ENCODE peak calls at places on chromosomes 13 and 19, in five cellular contexts. One of them, this sample, is unnamed. For H3K4me1, the result is how much of the 10 kb centered on the place peaks cover.

GRCh38 chr13:38777347-38778107 is 90.7 kb downstream of the FREM2 start:
- DNase-seq in cardiac muscle cell: no peak
- DNase-seq in colonic mucosa: no peak
- DNase-seq in tibial nerve: no peak
- DNase-seq in GM23248: no peak
- DNase-seq in this sample: no peak

GRCh38 chr19:14091885-14092462 is 1.4 kb upstream of the SAMD1 start:
- DNase-seq in cardiac muscle cell: no peak
- DNase-seq in colonic mucosa: no peak
- DNase-seq in tibial nerve: no peak
- DNase-seq in GM23248: peak
- DNase-seq in this sample: no peak

GRCh38 chr13:111058796-111059506 is 56.2 kb upstream of the ARHGEF7 start:
- DNase-seq in cardiac muscle cell: no peak
- DNase-seq in colonic mucosa: no peak
- DNase-seq in tibial nerve: no peak
- DNase-seq in GM23248: peak
- DNase-seq in this sample: no peak

GRCh38 chr19:45498411-45499195 is at the start of gene PPM1N:
- DNase-seq in cardiac muscle cell: peak
- DNase-seq in colonic mucosa: peak
- DNase-seq in tibial nerve: no peak
- DNase-seq in GM23248: peak
- DNase-seq in this sample: no peak

GRCh38 chr19:46392252-46392801 is 21.0 kb downstream of the CCDC8 start:
- DNase-seq in cardiac muscle cell: peak
- DNase-seq in colonic mucosa: no peak
- DNase-seq in tibial nerve: no peak
- DNase-seq in GM23248: peak
- DNase-seq in this sample: no peak

GRCh38 chr19:11481777-11482383 is 1.0 kb upstream of the ELAVL3 start:
- DNase-seq in cardiac muscle cell: peak
- DNase-seq in colonic mucosa: peak
- DNase-seq in tibial nerve: peak
- DNase-seq in GM23248: peak
- DNase-seq in this sample: peak

GRCh38 chr19:13825489-13826475 is 30.5 kb downstream of the ZSWIM4 start:
- DNase-seq in cardiac muscle cell: no peak
- DNase-seq in colonic mucosa: no peak
- DNase-seq in tibial nerve: no peak
- DNase-seq in GM23248: peak
- DNase-seq in this sample: peak

GRCh38 chr13:29754486-29754806 is 96.0 kb downstream of the UBL3 start:
- DNase-seq in cardiac muscle cell: peak
- DNase-seq in colonic mucosa: no peak
- DNase-seq in tibial nerve: no peak
- DNase-seq in GM23248: peak
- DNase-seq in this sample: peak

GRCh38 chr19:47122359-47123335 is 8.0 kb upstream of the SAE1 start:
- DNase-seq in cardiac muscle cell: peak
- DNase-seq in colonic mucosa: no peak
- DNase-seq in tibial nerve: no peak
- DNase-seq in GM23248: peak
- DNase-seq in this sample: peak

GRCh38 chr19:46023311-46023779 is 492 bp upstream of the PGLYRP1 start:
- DNase-seq in cardiac muscle cell: no peak
- DNase-seq in colonic mucosa: no peak
- DNase-seq in tibial nerve: no peak
- DNase-seq in GM23248: no peak
- DNase-seq in this sample: no peak

GRCh38 chr19:48244289-48244688 is 11.4 kb downstream of the CARD8 start:
- DNase-seq in cardiac muscle cell: peak
- DNase-seq in colonic mucosa: no peak
- DNase-seq in tibial nerve: no peak
- DNase-seq in GM23248: no peak
- DNase-seq in this sample: no peak

GRCh38 chr13:49995535-49996165 is 1.2 kb upstream of the TRIM13 start:
- DNase-seq in cardiac muscle cell: peak
- DNase-seq in colonic mucosa: no peak
- DNase-seq in tibial nerve: no peak
- DNase-seq in GM23248: peak
- DNase-seq in this sample: no peak

GRCh38 chr13:26628706-26629105 is 71.2 kb downstream of the WASF3 start:
- DNase-seq in cardiac muscle cell: peak
- DNase-seq in colonic mucosa: peak
- DNase-seq in tibial nerve: no peak
- DNase-seq in GM23248: peak
- DNase-seq in this sample: no peak

GRCh38 chr13:23365652-23366051 is 67.8 kb downstream of the SACS start:
- DNase-seq in cardiac muscle cell: no peak
- DNase-seq in colonic mucosa: no peak
- DNase-seq in tibial nerve: no peak
- DNase-seq in GM23248: no peak
- DNase-seq in this sample: no peak

GRCh38 chr13:24741016-24741662 is 22.8 kb upstream of the RNF17 start:
- DNase-seq in cardiac muscle cell: no peak
- DNase-seq in colonic mucosa: no peak
- DNase-seq in tibial nerve: no peak
- DNase-seq in GM23248: peak
- DNase-seq in this sample: no peak

GRCh38 chr19:55579766-55580621 is 654 bp downstream of the ZNF579 start:
- DNase-seq in cardiac muscle cell: peak
- DNase-seq in colonic mucosa: no peak
- DNase-seq in tibial nerve: no peak
- DNase-seq in GM23248: peak
- DNase-seq in this sample: no peak

GRCh38 chr13:65940720-65941119 is 1289.4 kb downstream of the PCDH9 start:
- DNase-seq in cardiac muscle cell: no peak
- DNase-seq in colonic mucosa: no peak
- DNase-seq in tibial nerve: no peak
- DNase-seq in GM23248: no peak
- DNase-seq in this sample: no peak

GRCh38 chr19:29811125-29812079 is at the start of gene CCNE1:
- DNase-seq in cardiac muscle cell: peak
- DNase-seq in colonic mucosa: peak
- DNase-seq in tibial nerve: peak
- DNase-seq in GM23248: peak
- DNase-seq in this sample: peak

GRCh38 chr13:85529216-85529590 is 270.0 kb downstream of the SLITRK6 start:
- DNase-seq in cardiac muscle cell: no peak
- DNase-seq in colonic mucosa: no peak
- DNase-seq in tibial nerve: no peak
- DNase-seq in GM23248: no peak
- DNase-seq in this sample: no peak

GRCh38 chr19:47253467-47253881 is 2.9 kb upstream of the CCDC9 start:
- DNase-seq in cardiac muscle cell: peak
- DNase-seq in colonic mucosa: no peak
- DNase-seq in tibial nerve: no peak
- DNase-seq in GM23248: peak
- DNase-seq in this sample: no peak

GRCh38 chr13:42271337-42272114 is 426 bp upstream of the AKAP11 start:
- DNase-seq in cardiac muscle cell: peak
- DNase-seq in colonic mucosa: peak
- DNase-seq in tibial nerve: peak
- DNase-seq in GM23248: peak
- DNase-seq in this sample: peak

GRCh38 chr19:50844296-50844935 is 10.3 kb upstream of the KLK3 start:
- DNase-seq in cardiac muscle cell: no peak
- DNase-seq in colonic mucosa: no peak
- DNase-seq in tibial nerve: no peak
- DNase-seq in GM23248: no peak
- DNase-seq in this sample: peak

GRCh38 chr19:48999481-49000325 is 6.0 kb downstream of the RUVBL2 start:
- DNase-seq in cardiac muscle cell: peak
- DNase-seq in colonic mucosa: peak
- DNase-seq in tibial nerve: no peak
- DNase-seq in GM23248: peak
- DNase-seq in this sample: peak

GRCh38 chr13:97229699-97230098 is 7.6 kb downstream of the MBNL2 start:
- DNase-seq in cardiac muscle cell: no peak
- DNase-seq in colonic mucosa: no peak
- DNase-seq in tibial nerve: no peak
- DNase-seq in GM23248: no peak
- DNase-seq in this sample: no peak

GRCh38 chr19:45087531-45087930 is 5.4 kb upstream of the PPP1R37 start:
- DNase-seq in cardiac muscle cell: no peak
- DNase-seq in colonic mucosa: no peak
- DNase-seq in tibial nerve: no peak
- DNase-seq in GM23248: no peak
- DNase-seq in this sample: no peak

GRCh38 chr19:48868196-48868886 is at the start of gene PLEKHA4:
- DNase-seq in cardiac muscle cell: peak
- DNase-seq in colonic mucosa: peak
- DNase-seq in tibial nerve: peak
- DNase-seq in GM23248: peak
- DNase-seq in this sample: no peak

GRCh38 chr19:9295411-9295849 is 14.2 kb downstream of the ZNF699 start:
- DNase-seq in cardiac muscle cell: no peak
- DNase-seq in colonic mucosa: no peak
- DNase-seq in tibial nerve: no peak
- DNase-seq in GM23248: no peak
- DNase-seq in this sample: no peak

GRCh38 chr19:46926201-46927071 is 65.6 kb downstream of the ARHGAP35 start:
- DNase-seq in cardiac muscle cell: peak
- DNase-seq in colonic mucosa: no peak
- DNase-seq in tibial nerve: no peak
- DNase-seq in GM23248: no peak
- DNase-seq in this sample: no peak

GRCh38 chr19:1511989-1512338 is 855 bp downstream of the ADAMTSL5 start:
- DNase-seq in cardiac muscle cell: no peak
- DNase-seq in colonic mucosa: no peak
- DNase-seq in tibial nerve: no peak
- DNase-seq in GM23248: no peak
- DNase-seq in this sample: no peak
- H3K4me1 ChIP-seq in cardiac muscle cell: under half
- H3K4me1 ChIP-seq in colonic mucosa: under half
- H3K4me1 ChIP-seq in tibial nerve: under half
- H3K4me1 ChIP-seq in GM23248: under half
- H3K4me1 ChIP-seq in this sample: under half

GRCh38 chr13:48746816-48747215 is 93.1 kb downstream of the CYSLTR2 start:
- DNase-seq in cardiac muscle cell: peak
- DNase-seq in colonic mucosa: no peak
- DNase-seq in tibial nerve: no peak
- DNase-seq in GM23248: no peak
- DNase-seq in this sample: no peak

GRCh38 chr13:48737689-48738088 is 84.0 kb downstream of the CYSLTR2 start:
- DNase-seq in cardiac muscle cell: no peak
- DNase-seq in colonic mucosa: no peak
- DNase-seq in tibial nerve: no peak
- DNase-seq in GM23248: no peak
- DNase-seq in this sample: no peak

GRCh38 chr13:48739346-48740037 is 85.8 kb downstream of the CYSLTR2 start:
- DNase-seq in cardiac muscle cell: peak
- DNase-seq in colonic mucosa: no peak
- DNase-seq in tibial nerve: no peak
- DNase-seq in GM23248: no peak
- DNase-seq in this sample: no peak

GRCh38 chr13:48738261-48738755 is 84.6 kb downstream of the CYSLTR2 start:
- DNase-seq in cardiac muscle cell: no peak
- DNase-seq in colonic mucosa: no peak
- DNase-seq in tibial nerve: no peak
- DNase-seq in GM23248: no peak
- DNase-seq in this sample: no peak

GRCh38 chr13:48741377-48741776 is 87.6 kb downstream of the CYSLTR2 start:
- DNase-seq in cardiac muscle cell: peak
- DNase-seq in colonic mucosa: no peak
- DNase-seq in tibial nerve: no peak
- DNase-seq in GM23248: no peak
- DNase-seq in this sample: no peak
- H3K4me1 ChIP-seq in cardiac muscle cell: under half
- H3K4me1 ChIP-seq in colonic mucosa: under half
- H3K4me1 ChIP-seq in tibial nerve: under half
- H3K4me1 ChIP-seq in GM23248: under half
- H3K4me1 ChIP-seq in this sample: under half

GRCh38 chr19:35204799-35205732 is 23.5 kb downstream of the FAM187B start:
- DNase-seq in cardiac muscle cell: no peak
- DNase-seq in colonic mucosa: peak
- DNase-seq in tibial nerve: peak
- DNase-seq in GM23248: no peak
- DNase-seq in this sample: no peak
- H3K4me1 ChIP-seq in cardiac muscle cell: under half
- H3K4me1 ChIP-seq in colonic mucosa: under half
- H3K4me1 ChIP-seq in tibial nerve: under half
- H3K4me1 ChIP-seq in GM23248: under half
- H3K4me1 ChIP-seq in this sample: under half

GRCh38 chr19:17112271-17112670 is 36.7 kb downstream of the MYO9B start:
- DNase-seq in cardiac muscle cell: no peak
- DNase-seq in colonic mucosa: no peak
- DNase-seq in tibial nerve: no peak
- DNase-seq in GM23248: no peak
- DNase-seq in this sample: no peak
- H3K4me1 ChIP-seq in cardiac muscle cell: under half
- H3K4me1 ChIP-seq in colonic mucosa: under half
- H3K4me1 ChIP-seq in tibial nerve: under half
- H3K4me1 ChIP-seq in GM23248: under half
- H3K4me1 ChIP-seq in this sample: under half

GRCh38 chr13:98976338-98976737 is 1.5 kb downstream of the DOCK9 start:
- DNase-seq in cardiac muscle cell: peak
- DNase-seq in colonic mucosa: no peak
- DNase-seq in tibial nerve: no peak
- DNase-seq in GM23248: peak
- DNase-seq in this sample: no peak

GRCh38 chr13:98978280-98978679 is 416 bp upstream of the DOCK9 start:
- DNase-seq in cardiac muscle cell: peak
- DNase-seq in colonic mucosa: no peak
- DNase-seq in tibial nerve: no peak
- DNase-seq in GM23248: peak
- DNase-seq in this sample: no peak

GRCh38 chr13:98977568-98978270 is at the start of gene DOCK9:
- DNase-seq in cardiac muscle cell: peak
- DNase-seq in colonic mucosa: peak
- DNase-seq in tibial nerve: peak
- DNase-seq in GM23248: peak
- DNase-seq in this sample: peak

GRCh38 chr13:98976941-98977340 is 923 bp downstream of the DOCK9 start:
- DNase-seq in cardiac muscle cell: peak
- DNase-seq in colonic mucosa: no peak
- DNase-seq in tibial nerve: no peak
- DNase-seq in GM23248: peak
- DNase-seq in this sample: no peak

GRCh38 chr13:98979012-98979411 is 1.1 kb upstream of the DOCK9 start:
- DNase-seq in cardiac muscle cell: no peak
- DNase-seq in colonic mucosa: no peak
- DNase-seq in tibial nerve: no peak
- DNase-seq in GM23248: no peak
- DNase-seq in this sample: no peak
- H3K4me1 ChIP-seq in cardiac muscle cell: under half
- H3K4me1 ChIP-seq in colonic mucosa: under half
- H3K4me1 ChIP-seq in tibial nerve: under half
- H3K4me1 ChIP-seq in GM23248: under half
- H3K4me1 ChIP-seq in this sample: under half

GRCh38 chr19:38704488-38705026 is 39.7 kb downstream of the CAPN12 start:
- DNase-seq in cardiac muscle cell: no peak
- DNase-seq in colonic mucosa: no peak
- DNase-seq in tibial nerve: no peak
- DNase-seq in GM23248: no peak
- DNase-seq in this sample: peak
- H3K4me1 ChIP-seq in cardiac muscle cell: under half
- H3K4me1 ChIP-seq in colonic mucosa: under half
- H3K4me1 ChIP-seq in tibial nerve: under half
- H3K4me1 ChIP-seq in GM23248: under half
- H3K4me1 ChIP-seq in this sample: under half

This sample was measured in Caco-2.